ENCODE peak calls at places on chromosomes 3 and 15, in six cellular contexts. I, E, R, O, V and L are unnamed samples.

GRCh38 chr15:64282701-64283100 is 73.3 kb downstream of the CSNK1G1 start:
- DNase-seq in I (no peak), E (no peak), R (no peak), O (no peak), V (no peak), L (no peak)

GRCh38 chr3:173913397-173913796 is 515.9 kb downstream of the NLGN1 start:
- DNase-seq in I (no peak), E (no peak), R (no peak), O (no peak), V (no peak), L (no peak)

GRCh38 chr3:89372456-89372855 is 265.0 kb downstream of the EPHA3 start:
- DNase-seq in I (no peak), E (no peak), R (no peak), O (no peak), V (peak; percentile 24), L (no peak)

GRCh38 chr3:125186261-125186770 is 26.2 kb downstream of the SLC12A8 start:
- DNase-seq in I (no peak), E (no peak), R (no peak), O (no peak), V (no peak), L (no peak)

GRCh38 chr15:65868546-65869126 is 655 bp upstream of the RAB11A start:
- DNase-seq in I (no peak), E (no peak), R (no peak), O (no peak), V (no peak), L (no peak)

GRCh38 chr3:13121553-13122001 is 48.3 kb upstream of the IQSEC1 start:
- DNase-seq in I (no peak), E (no peak), R (no peak), O (no peak), V (no peak), L (no peak)

GRCh38 chr15:38631126-38632075 is 66.8 kb upstream of the RASGRP1 start:
- DNase-seq in I (no peak), E (no peak), R (no peak), O (no peak), V (no peak), L (peak; percentile 18)

GRCh38 chr3:152176241-152176640 is 92.5 kb upstream of the MBNL1 start:
- DNase-seq in I (peak; percentile 65), E (no peak), R (no peak), O (peak; percentile 13), V (no peak), L (no peak)

GRCh38 chr3:164608554-164609276 is 469.6 kb downstream of the SI start:
- DNase-seq in I (no peak), E (no peak), R (no peak), O (no peak), V (no peak), L (no peak)

GRCh38 chr3:72004749-72005292 is 219.9 kb upstream of the PROK2 start:
- DNase-seq in I (peak; percentile 54), E (no peak), R (no peak), O (peak; percentile 14), V (peak; percentile 49), L (no peak)

GRCh38 chr15:24857777-24858176 is 97.0 kb upstream of the SNRPN start:
- DNase-seq in I (no peak), E (no peak), R (no peak), O (no peak), V (peak; percentile 15), L (no peak)

GRCh38 chr15:91572110-91572509 is 281.4 kb upstream of the SLCO3A1 start:
- DNase-seq in I (peak; percentile 80), E (no peak), R (no peak), O (peak; percentile 73), V (peak; percentile 41), L (no peak)

GRCh38 chr3:195752538-195753331 is 32.0 kb downstream of the MUC20 start:
- DNase-seq in I (no peak), E (no peak), R (no peak), O (no peak), V (no peak), L (no peak)

GRCh38 chr3:32577174-32577573 is 6.5 kb upstream of the DYNC1LI1 start:
- DNase-seq in I (no peak), E (no peak), R (no peak), O (no peak), V (no peak), L (no peak)

GRCh38 chr15:79539426-79539825 is 107.3 kb downstream of the MINAR1 start:
- DNase-seq in I (no peak), E (no peak), R (no peak), O (no peak), V (peak; percentile 46), L (no peak)